ENCODE peak calls at places on chromosomes 3 and 15, in nine cellular contexts. One of them, this sample, is unnamed.

GRCh38 chr3:195113074-195113473 is 157.9 kb downstream of the XXYLT1 start:
- DNase-seq in A549: no peak
- DNase-seq in tibial nerve: no peak
- DNase-seq in K562: peak
- DNase-seq in IMR-90: no peak
- DNase-seq in prostate gland: no peak
- DNase-seq in H54: no peak
- DNase-seq in breast epithelium: no peak
- DNase-seq in heart left ventricle: no peak
- DNase-seq in this sample: no peak

GRCh38 chr3:190048831-190049541 is 71.7 kb downstream of the P3H2 start:
- DNase-seq in IMR-90: peak
- DNase-seq in tibial nerve: no peak
- DNase-seq in K562: no peak
- DNase-seq in breast epithelium: no peak
- DNase-seq in prostate gland: no peak
- DNase-seq in H54: no peak
- DNase-seq in heart left ventricle: no peak
- DNase-seq in A549: no peak
- DNase-seq in this sample: no peak

GRCh38 chr3:45936261-45936660 is 7.0 kb upstream of the CXCR6 start:
- DNase-seq in heart left ventricle: no peak
- DNase-seq in breast epithelium: no peak
- DNase-seq in prostate gland: no peak
- DNase-seq in K562: no peak
- DNase-seq in IMR-90: no peak
- DNase-seq in H54: no peak
- DNase-seq in tibial nerve: no peak
- DNase-seq in A549: no peak
- DNase-seq in this sample: no peak

GRCh38 chr15:75200765-75201608 is 695 bp upstream of the C15orf39 start:
- DNase-seq in H54: no peak
- DNase-seq in A549: no peak
- DNase-seq in tibial nerve: no peak
- DNase-seq in heart left ventricle: no peak
- DNase-seq in prostate gland: peak
- DNase-seq in IMR-90: no peak
- DNase-seq in breast epithelium: peak
- DNase-seq in K562: peak
- DNase-seq in this sample: peak

GRCh38 chr3:72618739-72619138 is 229.5 kb downstream of the SHQ1 start:
- DNase-seq in H54: no peak
- DNase-seq in tibial nerve: no peak
- DNase-seq in prostate gland: no peak
- DNase-seq in heart left ventricle: no peak
- DNase-seq in IMR-90: no peak
- DNase-seq in breast epithelium: no peak
- DNase-seq in A549: no peak
- DNase-seq in K562: no peak
- DNase-seq in this sample: no peak

GRCh38 chr3:74832925-74833324 is 218.5 kb upstream of the CNTN3 start:
- DNase-seq in heart left ventricle: no peak
- DNase-seq in K562: no peak
- DNase-seq in tibial nerve: no peak
- DNase-seq in breast epithelium: no peak
- DNase-seq in prostate gland: no peak
- DNase-seq in A549: no peak
- DNase-seq in H54: no peak
- DNase-seq in IMR-90: no peak
- DNase-seq in this sample: no peak

GRCh38 chr3:9769426-9770275 is at the start of gene CAMK1:
- DNase-seq in H54: peak
- DNase-seq in prostate gland: peak
- DNase-seq in K562: peak
- DNase-seq in A549: peak
- DNase-seq in heart left ventricle: peak
- DNase-seq in tibial nerve: peak
- DNase-seq in breast epithelium: peak
- DNase-seq in IMR-90: peak
- DNase-seq in this sample: peak

GRCh38 chr3:100209948-100210776 is 50.6 kb upstream of the TBC1D23 start:
- DNase-seq in breast epithelium: no peak
- DNase-seq in prostate gland: no peak
- DNase-seq in IMR-90: peak
- DNase-seq in A549: no peak
- DNase-seq in K562: no peak
- DNase-seq in heart left ventricle: no peak
- DNase-seq in tibial nerve: no peak
- DNase-seq in H54: no peak
- DNase-seq in this sample: no peak

GRCh38 chr15:73127302-73127936 is 75.2 kb downstream of the NEO1 start:
- DNase-seq in IMR-90: peak
- DNase-seq in breast epithelium: no peak
- DNase-seq in A549: peak
- DNase-seq in prostate gland: no peak
- DNase-seq in tibial nerve: no peak
- DNase-seq in K562: peak
- DNase-seq in H54: peak
- DNase-seq in heart left ventricle: no peak
- DNase-seq in this sample: peak

GRCh38 chr3:71168043-71168720 is 415.3 kb downstream of the FOXP1 start:
- DNase-seq in tibial nerve: no peak
- DNase-seq in breast epithelium: no peak
- DNase-seq in H54: no peak
- DNase-seq in prostate gland: no peak
- DNase-seq in IMR-90: peak
- DNase-seq in K562: no peak
- DNase-seq in heart left ventricle: no peak
- DNase-seq in A549: no peak
- DNase-seq in this sample: no peak

GRCh38 chr15:87702270-87702669 is 554.3 kb downstream of the NTRK3 start:
- DNase-seq in K562: no peak
- DNase-seq in breast epithelium: no peak
- DNase-seq in prostate gland: no peak
- DNase-seq in A549: no peak
- DNase-seq in heart left ventricle: no peak
- DNase-seq in H54: no peak
- DNase-seq in tibial nerve: no peak
- DNase-seq in IMR-90: no peak
- DNase-seq in this sample: no peak

GRCh38 chr15:65587094-65587493 is 23.8 kb downstream of the INTS14 start:
- DNase-seq in prostate gland: no peak
- DNase-seq in breast epithelium: no peak
- DNase-seq in heart left ventricle: no peak
- DNase-seq in K562: no peak
- DNase-seq in IMR-90: no peak
- DNase-seq in A549: no peak
- DNase-seq in tibial nerve: no peak
- DNase-seq in H54: no peak
- DNase-seq in this sample: no peak

GRCh38 chr3:189188466-189188865 is 16.7 kb downstream of the TPRG1 start:
- DNase-seq in tibial nerve: no peak
- DNase-seq in IMR-90: no peak
- DNase-seq in H54: no peak
- DNase-seq in prostate gland: peak
- DNase-seq in K562: no peak
- DNase-seq in heart left ventricle: no peak
- DNase-seq in A549: no peak
- DNase-seq in breast epithelium: no peak
- DNase-seq in this sample: no peak

GRCh38 chr3:126081618-126082333 is 2.1 kb downstream of the SLC41A3 start:
- DNase-seq in tibial nerve: no peak
- DNase-seq in IMR-90: peak
- DNase-seq in prostate gland: no peak
- DNase-seq in H54: peak
- DNase-seq in heart left ventricle: no peak
- DNase-seq in A549: peak
- DNase-seq in breast epithelium: peak
- DNase-seq in K562: no peak
- DNase-seq in this sample: peak
- TF ChIP-seq POLR2A in tibial nerve: no peak
- TF ChIP-seq POLR2A in IMR-90: no peak
- TF ChIP-seq POLR2A in prostate gland: no peak
- TF ChIP-seq POLR2A in H54: no peak
- TF ChIP-seq POLR2A in heart left ventricle: peak
- TF ChIP-seq POLR2A in A549: no peak
- TF ChIP-seq POLR2A in breast epithelium: no peak
- TF ChIP-seq POLR2A in K562: no peak
- TF ChIP-seq POLR2A in this sample: no peak

DNA sequence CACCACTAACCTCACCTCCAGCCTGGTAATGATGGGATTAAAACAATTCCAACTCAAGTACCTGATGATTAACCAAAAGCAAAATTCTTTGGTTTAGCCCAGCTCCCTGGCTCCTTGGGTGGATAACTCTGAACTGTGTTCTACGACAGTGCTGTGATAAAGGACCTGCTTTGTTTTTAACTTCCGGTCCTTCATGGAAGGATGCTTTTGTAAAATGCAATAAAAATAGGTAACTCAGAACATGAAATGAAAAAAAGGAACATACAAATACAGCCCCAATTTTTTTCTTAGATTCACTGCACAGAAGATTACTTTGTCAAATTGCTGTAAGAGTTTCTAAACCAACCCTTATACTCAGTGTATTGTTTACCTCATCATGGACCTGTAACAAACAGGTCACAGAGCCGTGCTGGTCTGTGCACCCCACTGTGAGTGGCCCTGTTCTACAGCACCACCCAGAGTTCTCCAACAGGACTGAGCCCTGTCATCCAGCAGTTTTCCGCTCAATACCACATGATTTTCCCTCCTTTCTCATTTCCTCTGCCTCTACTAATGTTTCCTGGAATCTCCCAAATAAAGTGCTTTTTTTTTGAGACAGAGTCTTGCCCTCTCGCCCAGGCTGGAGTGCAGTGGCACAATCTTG is 4.9 kb upstream of the PCYT1A start:
- DNase-seq in K562: peak
- DNase-seq in breast epithelium: no peak
- DNase-seq in tibial nerve: no peak
- DNase-seq in heart left ventricle: no peak
- DNase-seq in IMR-90: no peak
- DNase-seq in H54: no peak
- DNase-seq in A549: no peak
- DNase-seq in prostate gland: no peak
- DNase-seq in this sample: no peak
- TF ChIP-seq POLR2A in K562: no peak
- TF ChIP-seq POLR2A in breast epithelium: no peak
- TF ChIP-seq POLR2A in tibial nerve: no peak
- TF ChIP-seq POLR2A in heart left ventricle: no peak
- TF ChIP-seq POLR2A in IMR-90: no peak
- TF ChIP-seq POLR2A in H54: no peak
- TF ChIP-seq POLR2A in A549: no peak
- TF ChIP-seq POLR2A in prostate gland: no peak
- TF ChIP-seq POLR2A in this sample: no peak

DNA sequence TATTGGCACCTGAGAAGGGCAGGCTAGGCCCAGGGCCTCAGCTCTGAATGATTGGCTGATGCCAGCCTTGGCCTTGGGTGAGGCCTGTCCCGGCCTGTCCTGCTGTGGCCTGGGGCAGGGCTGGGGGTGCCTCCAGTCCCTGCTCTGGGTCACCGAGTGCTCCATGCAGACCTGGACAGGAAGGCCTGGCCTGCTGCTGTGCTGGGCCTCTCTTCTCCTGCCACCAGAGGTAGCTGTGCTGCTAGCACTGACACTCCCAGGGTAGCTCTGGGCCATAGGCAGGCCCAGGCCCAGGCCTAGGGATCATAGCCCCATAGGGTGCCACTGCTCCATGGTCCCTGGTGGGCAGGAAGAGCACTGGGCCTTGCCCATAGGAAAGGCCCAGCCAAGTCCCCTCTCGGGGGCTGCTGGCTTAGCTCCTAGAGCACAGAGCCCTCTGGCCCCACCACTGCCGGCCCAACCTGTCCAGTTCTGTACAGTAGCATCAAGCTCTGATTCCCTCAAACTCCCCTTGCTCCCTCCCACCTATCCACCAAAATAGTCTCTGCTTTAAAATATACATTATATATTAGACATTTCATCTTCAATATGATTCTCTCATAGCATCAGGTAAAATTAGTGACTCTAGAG is 18.2 kb downstream of the ABTB1 start:
- DNase-seq in tibial nerve: no peak
- DNase-seq in prostate gland: no peak
- DNase-seq in breast epithelium: no peak
- DNase-seq in H54: no peak
- DNase-seq in IMR-90: peak
- DNase-seq in heart left ventricle: no peak
- DNase-seq in A549: peak
- DNase-seq in K562: no peak
- DNase-seq in this sample: peak
- TF ChIP-seq POLR2A in tibial nerve: no peak
- TF ChIP-seq POLR2A in prostate gland: no peak
- TF ChIP-seq POLR2A in breast epithelium: no peak
- TF ChIP-seq POLR2A in H54: no peak
- TF ChIP-seq POLR2A in IMR-90: no peak
- TF ChIP-seq POLR2A in heart left ventricle: no peak
- TF ChIP-seq POLR2A in A549: no peak
- TF ChIP-seq POLR2A in K562: no peak
- TF ChIP-seq POLR2A in this sample: no peak

GRCh38 chr3:48013288-48013980 is 2.8 kb downstream of the MAP4 start:
- DNase-seq in heart left ventricle: peak
- DNase-seq in tibial nerve: no peak
- DNase-seq in K562: peak
- DNase-seq in prostate gland: peak
- DNase-seq in H54: peak
- DNase-seq in IMR-90: peak
- DNase-seq in breast epithelium: no peak
- DNase-seq in A549: no peak
- DNase-seq in this sample: peak
- TF ChIP-seq POLR2A in heart left ventricle: no peak
- TF ChIP-seq POLR2A in tibial nerve: no peak
- TF ChIP-seq POLR2A in K562: no peak
- TF ChIP-seq POLR2A in prostate gland: no peak
- TF ChIP-seq POLR2A in H54: no peak
- TF ChIP-seq POLR2A in IMR-90: no peak
- TF ChIP-seq POLR2A in breast epithelium: no peak
- TF ChIP-seq POLR2A in A549: no peak
- TF ChIP-seq POLR2A in this sample: no peak